ENCODE peak calls at places on chromosomes 4 and X, in four cellular contexts. G, H, S and J are unnamed samples.

GRCh38 chr4:112210777-112211176 is 20.8 kb upstream of the AP1AR start:
- DNase-seq in G (no peak), H (no peak), S (no peak), J (no peak)

GRCh38 chr4:112523008-112523440 is 7.0 kb upstream of the NEUROG2 start:
- DNase-seq in G (no peak), H (peak; percentile 81), S (peak; percentile 46), J (no peak)

GRCh38 chr4:8908206-8908893 is 36.7 kb upstream of the HMX1 start:
- DNase-seq in S (no peak), H (no peak), G (no peak), J (no peak)

GRCh38 chrX:132483523-132483922 is 5.3 kb downstream of the MBNL3 start:
- DNase-seq in H (no peak), G (no peak), S (no peak), J (peak; percentile 91)

GRCh38 chr4:7598939-7599790 is 164.4 kb upstream of the PSAPL1 start:
- DNase-seq in S (no peak), H (no peak), G (no peak), J (no peak)

GRCh38 chr4:17721496-17722360 is 59.7 kb downstream of the FAM184B start:
- DNase-seq in G (no peak), S (no peak), H (no peak), J (no peak)

GRCh38 chr4:57109847-57110634 is at the start of gene IGFBP7:
- DNase-seq in G (no peak), H (peak; percentile 47), S (peak; percentile 9), J (no peak)

GRCh38 chr4:87853108-87853507 is 20.3 kb downstream of the MEPE start:
- DNase-seq in S (no peak), H (peak; percentile 79), G (no peak), J (no peak)

GRCh38 chrX:41781500-41781899 is 57.5 kb downstream of the GPR82 start:
- DNase-seq in G (no peak), H (peak; percentile 62), S (no peak), J (no peak)

GRCh38 chr4:14749910-14750309 is 252.4 kb upstream of the CPEB2 start:
- DNase-seq in G (no peak), S (no peak), H (peak; percentile 30), J (no peak)

GRCh38 chr4:189221691-189222090 is 719.0 kb upstream of the FRG1 start:
- DNase-seq in H (no peak), S (no peak), G (no peak), J (no peak)

GRCh38 chr4:30720656-30721352 is 635 bp downstream of the PCDH7 start:
- DNase-seq in H (peak; percentile 64), G (no peak), S (no peak), J (peak; percentile 16)

GRCh38 chr4:63578383-63578782 is 830.9 kb downstream of the TECRL start:
- DNase-seq in G (no peak), H (no peak), S (no peak), J (no peak)

GRCh38 chrX:119758682-119759332 is 419 bp downstream of the SOWAHD start:
- DNase-seq in H (peak; percentile 36), G (no peak), S (peak; percentile 5), J (peak; percentile 28)

GRCh38 chr4:74671074-74671698 is 123.1 kb downstream of the BTC start:
- DNase-seq in G (peak; percentile 31), S (peak; percentile 29), H (peak; percentile 81), J (peak; percentile 30)

GRCh38 chr4:3299122-3299521 is 6.3 kb downstream of the RGS12 start:
- DNase-seq in H (no peak), G (no peak), S (no peak), J (no peak)

GRCh38 chr4:18798123-18798522 is 776.6 kb upstream of the LCORL start:
- DNase-seq in G (no peak), H (no peak), S (no peak), J (no peak)

GRCh38 chrX:110317079-110317819 is 636 bp downstream of the AMMECR1 start:
- DNase-seq in G (no peak), H (peak; percentile 29), S (peak; percentile 38), J (peak; percentile 23)

GRCh38 chr4:19592391-19592790 is 659.3 kb upstream of the SLIT2 start:
- DNase-seq in G (no peak), H (no peak), S (no peak), J (no peak)

GRCh38 chr4:134777626-134778025 is 576.0 kb upstream of the PABPC4L start:
- DNase-seq in S (no peak), G (no peak), H (peak; percentile 68), J (no peak)

GRCh38 chr4:3291969-3292570 is 751 bp upstream of the RGS12 start:
- DNase-seq in S (peak; percentile 36), G (no peak), H (peak; percentile 57), J (peak; percentile 23)

GRCh38 chrX:18290200-18290599 is 64.3 kb downstream of the SCML2 start:
- DNase-seq in H (peak; percentile 49), S (no peak), G (no peak), J (no peak)

GRCh38 chrX:70527053-70527452 is 82.4 kb downstream of the DLG3 start:
- DNase-seq in H (no peak), S (no peak), G (no peak), J (no peak)

GRCh38 chr4:53185853-53186590 is 179.8 kb downstream of the SCFD2 start:
- DNase-seq in H (no peak), G (no peak), S (no peak), J (no peak)

GRCh38 chr4:3469386-3470243 is 6.5 kb downstream of the DOK7 start:
- DNase-seq in G (no peak), S (no peak), H (no peak), J (no peak)

GRCh38 chrX:150574824-150575409 is 6.5 kb downstream of the MTM1 start:
- DNase-seq in H (no peak), S (no peak), G (no peak), J (no peak)

GRCh38 chr4:44186096-44186849 is 262.3 kb downstream of the KCTD8 start:
- DNase-seq in G (no peak), S (no peak), H (peak; percentile 44), J (no peak)

GRCh38 chr4:162952232-162952631 is 214.5 kb downstream of the NAF1 start:
- DNase-seq in H (no peak), G (no peak), S (no peak), J (no peak)

GRCh38 chr4:2837904-2838496 is 5.6 kb upstream of the ADD1 start:
- DNase-seq in S (no peak), G (no peak), H (no peak), J (peak; percentile 13)